ENCODE peak calls at places on chromosome 17, in nine cellular contexts. One of them, this sample, is unnamed.

GRCh38 chr17:78944956-78945355 is 19.8 kb upstream of the TIMP2 start:
- DNase-seq in activated CD4-positive, alpha-beta T cell treated with anti-CD3 and anti-CD28 coated beads, Interleukin-2, amount 10 ng/mL, durations not matched to agents 7 days and 5 days: no peak
- DNase-seq in H7: no peak
- DNase-seq in head of caudate nucleus: no peak
- DNase-seq in ascending aorta: no peak
- DNase-seq in M059J: no peak
- DNase-seq in nucleus accumbens: no peak
- DNase-seq in prostate gland: no peak
- DNase-seq in progenitor cell of endocrine pancreas: no peak
- DNase-seq in this sample: no peak

GRCh38 chr17:80125656-80126448 is 21.1 kb downstream of the EIF4A3 start:
- DNase-seq in prostate gland: no peak
- DNase-seq in progenitor cell of endocrine pancreas: no peak
- DNase-seq in M059J: peak
- DNase-seq in H7: no peak
- DNase-seq in nucleus accumbens: no peak
- DNase-seq in activated CD4-positive, alpha-beta T cell treated with anti-CD3 and anti-CD28 coated beads, Interleukin-2, amount 10 ng/mL, durations not matched to agents 7 days and 5 days: no peak
- DNase-seq in head of caudate nucleus: no peak
- DNase-seq in ascending aorta: no peak
- DNase-seq in this sample: no peak

GRCh38 chr17:14813649-14814048 is 451.5 kb downstream of the PMP22 start:
- DNase-seq in nucleus accumbens: no peak
- DNase-seq in ascending aorta: no peak
- DNase-seq in progenitor cell of endocrine pancreas: no peak
- DNase-seq in prostate gland: no peak
- DNase-seq in M059J: peak
- DNase-seq in head of caudate nucleus: no peak
- DNase-seq in H7: peak
- DNase-seq in activated CD4-positive, alpha-beta T cell treated with anti-CD3 and anti-CD28 coated beads, Interleukin-2, amount 10 ng/mL, durations not matched to agents 7 days and 5 days: peak
- DNase-seq in this sample: no peak

GRCh38 chr17:82126479-82127314 is 28.7 kb upstream of the FASN start:
- DNase-seq in ascending aorta: no peak
- DNase-seq in M059J: no peak
- DNase-seq in head of caudate nucleus: no peak
- DNase-seq in prostate gland: no peak
- DNase-seq in nucleus accumbens: no peak
- DNase-seq in H7: peak
- DNase-seq in progenitor cell of endocrine pancreas: no peak
- DNase-seq in activated CD4-positive, alpha-beta T cell treated with anti-CD3 and anti-CD28 coated beads, Interleukin-2, amount 10 ng/mL, durations not matched to agents 7 days and 5 days: peak
- DNase-seq in this sample: no peak

GRCh38 chr17:82924214-82924613 is 84.4 kb upstream of the ZNF750 start:
- DNase-seq in prostate gland: no peak
- DNase-seq in M059J: no peak
- DNase-seq in ascending aorta: no peak
- DNase-seq in progenitor cell of endocrine pancreas: no peak
- DNase-seq in head of caudate nucleus: no peak
- DNase-seq in activated CD4-positive, alpha-beta T cell treated with anti-CD3 and anti-CD28 coated beads, Interleukin-2, amount 10 ng/mL, durations not matched to agents 7 days and 5 days: no peak
- DNase-seq in H7: no peak
- DNase-seq in nucleus accumbens: no peak
- DNase-seq in this sample: no peak

GRCh38 chr17:3594976-3595375 is 14.2 kb downstream of the TRPV1 start:
- DNase-seq in prostate gland: no peak
- DNase-seq in head of caudate nucleus: no peak
- DNase-seq in H7: peak
- DNase-seq in progenitor cell of endocrine pancreas: no peak
- DNase-seq in nucleus accumbens: no peak
- DNase-seq in ascending aorta: no peak
- DNase-seq in activated CD4-positive, alpha-beta T cell treated with anti-CD3 and anti-CD28 coated beads, Interleukin-2, amount 10 ng/mL, durations not matched to agents 7 days and 5 days: no peak
- DNase-seq in M059J: no peak
- DNase-seq in this sample: no peak

GRCh38 chr17:57121308-57122042 is 36.4 kb downstream of the AKAP1 start:
- DNase-seq in activated CD4-positive, alpha-beta T cell treated with anti-CD3 and anti-CD28 coated beads, Interleukin-2, amount 10 ng/mL, durations not matched to agents 7 days and 5 days: no peak
- DNase-seq in prostate gland: no peak
- DNase-seq in progenitor cell of endocrine pancreas: peak
- DNase-seq in ascending aorta: no peak
- DNase-seq in H7: peak
- DNase-seq in nucleus accumbens: no peak
- DNase-seq in M059J: peak
- DNase-seq in head of caudate nucleus: peak
- DNase-seq in this sample: peak

GRCh38 chr17:14321476-14321949 is 20.6 kb downstream of the HS3ST3B1 start:
- DNase-seq in head of caudate nucleus: no peak
- DNase-seq in M059J: peak
- DNase-seq in ascending aorta: no peak
- DNase-seq in nucleus accumbens: no peak
- DNase-seq in H7: no peak
- DNase-seq in activated CD4-positive, alpha-beta T cell treated with anti-CD3 and anti-CD28 coated beads, Interleukin-2, amount 10 ng/mL, durations not matched to agents 7 days and 5 days: no peak
- DNase-seq in prostate gland: no peak
- DNase-seq in progenitor cell of endocrine pancreas: no peak
- DNase-seq in this sample: no peak

GRCh38 chr17:68709461-68709860 is 108.3 kb upstream of the FAM20A start:
- DNase-seq in activated CD4-positive, alpha-beta T cell treated with anti-CD3 and anti-CD28 coated beads, Interleukin-2, amount 10 ng/mL, durations not matched to agents 7 days and 5 days: no peak
- DNase-seq in M059J: no peak
- DNase-seq in progenitor cell of endocrine pancreas: no peak
- DNase-seq in prostate gland: no peak
- DNase-seq in ascending aorta: no peak
- DNase-seq in head of caudate nucleus: no peak
- DNase-seq in H7: no peak
- DNase-seq in nucleus accumbens: no peak
- DNase-seq in this sample: no peak

GRCh38 chr17:39306509-39307212 is 80.9 kb upstream of the STAC2 start:
- DNase-seq in ascending aorta: no peak
- DNase-seq in head of caudate nucleus: no peak
- DNase-seq in progenitor cell of endocrine pancreas: no peak
- DNase-seq in H7: no peak
- DNase-seq in nucleus accumbens: no peak
- DNase-seq in M059J: no peak
- DNase-seq in prostate gland: no peak
- DNase-seq in activated CD4-positive, alpha-beta T cell treated with anti-CD3 and anti-CD28 coated beads, Interleukin-2, amount 10 ng/mL, durations not matched to agents 7 days and 5 days: no peak
- DNase-seq in this sample: peak

GRCh38 chr17:71327376-71328059 is 793.3 kb upstream of the SOX9 start:
- DNase-seq in M059J: peak
- DNase-seq in ascending aorta: no peak
- DNase-seq in nucleus accumbens: no peak
- DNase-seq in prostate gland: no peak
- DNase-seq in head of caudate nucleus: no peak
- DNase-seq in H7: no peak
- DNase-seq in activated CD4-positive, alpha-beta T cell treated with anti-CD3 and anti-CD28 coated beads, Interleukin-2, amount 10 ng/mL, durations not matched to agents 7 days and 5 days: no peak
- DNase-seq in progenitor cell of endocrine pancreas: no peak
- DNase-seq in this sample: no peak

GRCh38 chr17:67442787-67443624 is 65.9 kb downstream of the PITPNC1 start:
- DNase-seq in M059J: no peak
- DNase-seq in activated CD4-positive, alpha-beta T cell treated with anti-CD3 and anti-CD28 coated beads, Interleukin-2, amount 10 ng/mL, durations not matched to agents 7 days and 5 days: no peak
- DNase-seq in ascending aorta: no peak
- DNase-seq in H7: no peak
- DNase-seq in head of caudate nucleus: no peak
- DNase-seq in prostate gland: no peak
- DNase-seq in progenitor cell of endocrine pancreas: no peak
- DNase-seq in nucleus accumbens: no peak
- DNase-seq in this sample: no peak

GRCh38 chr17:74389937-74390679 is 22.8 kb downstream of the GPR142 start:
- DNase-seq in M059J: no peak
- DNase-seq in H7: no peak
- DNase-seq in activated CD4-positive, alpha-beta T cell treated with anti-CD3 and anti-CD28 coated beads, Interleukin-2, amount 10 ng/mL, durations not matched to agents 7 days and 5 days: no peak
- DNase-seq in progenitor cell of endocrine pancreas: no peak
- DNase-seq in head of caudate nucleus: no peak
- DNase-seq in nucleus accumbens: no peak
- DNase-seq in ascending aorta: no peak
- DNase-seq in prostate gland: no peak
- DNase-seq in this sample: no peak

GRCh38 chr17:61647044-61647443 is 56.0 kb upstream of the NACA2 start:
- DNase-seq in H7: no peak
- DNase-seq in nucleus accumbens: no peak
- DNase-seq in progenitor cell of endocrine pancreas: no peak
- DNase-seq in activated CD4-positive, alpha-beta T cell treated with anti-CD3 and anti-CD28 coated beads, Interleukin-2, amount 10 ng/mL, durations not matched to agents 7 days and 5 days: no peak
- DNase-seq in M059J: peak
- DNase-seq in ascending aorta: no peak
- DNase-seq in head of caudate nucleus: no peak
- DNase-seq in prostate gland: no peak
- DNase-seq in this sample: no peak

GRCh38 chr17:41552455-41552854 is 19.4 kb downstream of the KRT9 start:
- DNase-seq in prostate gland: no peak
- DNase-seq in head of caudate nucleus: no peak
- DNase-seq in nucleus accumbens: no peak
- DNase-seq in H7: no peak
- DNase-seq in activated CD4-positive, alpha-beta T cell treated with anti-CD3 and anti-CD28 coated beads, Interleukin-2, amount 10 ng/mL, durations not matched to agents 7 days and 5 days: no peak
- DNase-seq in progenitor cell of endocrine pancreas: no peak
- DNase-seq in M059J: no peak
- DNase-seq in ascending aorta: no peak
- DNase-seq in this sample: no peak

GRCh38 chr17:66783656-66784381 is 51.1 kb upstream of the CACNG5 start:
- DNase-seq in activated CD4-positive, alpha-beta T cell treated with anti-CD3 and anti-CD28 coated beads, Interleukin-2, amount 10 ng/mL, durations not matched to agents 7 days and 5 days: no peak
- DNase-seq in ascending aorta: no peak
- DNase-seq in prostate gland: no peak
- DNase-seq in M059J: no peak
- DNase-seq in nucleus accumbens: no peak
- DNase-seq in head of caudate nucleus: no peak
- DNase-seq in progenitor cell of endocrine pancreas: no peak
- DNase-seq in H7: peak
- DNase-seq in this sample: no peak

GRCh38 chr17:41498276-41498675 is 7.1 kb downstream of the KRT13 start:
- DNase-seq in progenitor cell of endocrine pancreas: no peak
- DNase-seq in M059J: no peak
- DNase-seq in prostate gland: no peak
- DNase-seq in ascending aorta: no peak
- DNase-seq in activated CD4-positive, alpha-beta T cell treated with anti-CD3 and anti-CD28 coated beads, Interleukin-2, amount 10 ng/mL, durations not matched to agents 7 days and 5 days: no peak
- DNase-seq in nucleus accumbens: no peak
- DNase-seq in head of caudate nucleus: no peak
- DNase-seq in H7: no peak
- DNase-seq in this sample: no peak

GRCh38 chr17:9828296-9829059 is 2.8 kb downstream of the GLP2R start:
- DNase-seq in nucleus accumbens: no peak
- DNase-seq in M059J: no peak
- DNase-seq in progenitor cell of endocrine pancreas: no peak
- DNase-seq in activated CD4-positive, alpha-beta T cell treated with anti-CD3 and anti-CD28 coated beads, Interleukin-2, amount 10 ng/mL, durations not matched to agents 7 days and 5 days: no peak
- DNase-seq in ascending aorta: no peak
- DNase-seq in H7: no peak
- DNase-seq in prostate gland: no peak
- DNase-seq in head of caudate nucleus: no peak
- DNase-seq in this sample: no peak

GRCh38 chr17:28760987-28761562 is 17.3 kb downstream of the TRAF4 start:
- DNase-seq in H7: peak
- DNase-seq in nucleus accumbens: no peak
- DNase-seq in head of caudate nucleus: peak
- DNase-seq in ascending aorta: no peak
- DNase-seq in activated CD4-positive, alpha-beta T cell treated with anti-CD3 and anti-CD28 coated beads, Interleukin-2, amount 10 ng/mL, durations not matched to agents 7 days and 5 days: no peak
- DNase-seq in M059J: peak
- DNase-seq in progenitor cell of endocrine pancreas: no peak
- DNase-seq in prostate gland: peak
- DNase-seq in this sample: peak

GRCh38 chr17:14779236-14779635 is 478.4 kb downstream of the HS3ST3B1 start:
- DNase-seq in M059J: no peak
- DNase-seq in activated CD4-positive, alpha-beta T cell treated with anti-CD3 and anti-CD28 coated beads, Interleukin-2, amount 10 ng/mL, durations not matched to agents 7 days and 5 days: no peak
- DNase-seq in ascending aorta: no peak
- DNase-seq in nucleus accumbens: no peak
- DNase-seq in progenitor cell of endocrine pancreas: no peak
- DNase-seq in H7: no peak
- DNase-seq in head of caudate nucleus: no peak
- DNase-seq in prostate gland: no peak
- DNase-seq in this sample: no peak

GRCh38 chr17:57438031-57438731 is 181.9 kb downstream of the MSI2 start:
- DNase-seq in prostate gland: no peak
- DNase-seq in progenitor cell of endocrine pancreas: no peak
- DNase-seq in H7: peak
- DNase-seq in ascending aorta: no peak
- DNase-seq in nucleus accumbens: no peak
- DNase-seq in activated CD4-positive, alpha-beta T cell treated with anti-CD3 and anti-CD28 coated beads, Interleukin-2, amount 10 ng/mL, durations not matched to agents 7 days and 5 days: no peak
- DNase-seq in head of caudate nucleus: no peak
- DNase-seq in M059J: no peak
- DNase-seq in this sample: no peak

GRCh38 chr17:39365872-39366271 is 35.6 kb downstream of the FBXL20 start:
- DNase-seq in M059J: no peak
- DNase-seq in prostate gland: no peak
- DNase-seq in ascending aorta: no peak
- DNase-seq in H7: no peak
- DNase-seq in progenitor cell of endocrine pancreas: no peak
- DNase-seq in head of caudate nucleus: no peak
- DNase-seq in activated CD4-positive, alpha-beta T cell treated with anti-CD3 and anti-CD28 coated beads, Interleukin-2, amount 10 ng/mL, durations not matched to agents 7 days and 5 days: no peak
- DNase-seq in nucleus accumbens: no peak
- DNase-seq in this sample: no peak